ENCODE peak calls at places on chromosomes 6 and 20, in eight cellular contexts. One of them, this sample, is unnamed. For H3K27me3, the result is how much of the 10 kb centered on the place peaks cover.

GRCh38 chr20:843908-844307 is 10.4 kb downstream of the FAM110A start:
- DNase-seq in left ventricle myocardium inferior: no peak
- DNase-seq in ovary: no peak
- DNase-seq in astrocyte: no peak
- DNase-seq in colonic mucosa: peak
- DNase-seq in bronchial epithelial cell: peak
- DNase-seq in spleen: peak
- DNase-seq in left lung: no peak
- DNase-seq in this sample: no peak

GRCh38 chr20:30487947-30488926 is 769.2 kb upstream of the DEFB115 start:
- DNase-seq in colonic mucosa: no peak
- DNase-seq in left ventricle myocardium inferior: no peak
- DNase-seq in bronchial epithelial cell: no peak
- DNase-seq in astrocyte: no peak
- DNase-seq in left lung: no peak
- DNase-seq in spleen: peak
- DNase-seq in ovary: no peak
- DNase-seq in this sample: no peak

GRCh38 chr6:134080171-134080795 is 27.9 kb upstream of the SLC2A12 start:
- DNase-seq in left lung: no peak
- DNase-seq in ovary: no peak
- DNase-seq in spleen: no peak
- DNase-seq in astrocyte: peak
- DNase-seq in left ventricle myocardium inferior: no peak
- DNase-seq in colonic mucosa: no peak
- DNase-seq in bronchial epithelial cell: peak
- DNase-seq in this sample: peak

GRCh38 chr6:81749704-81750103 is 2.8 kb downstream of the TENT5A start:
- DNase-seq in ovary: no peak
- DNase-seq in spleen: no peak
- DNase-seq in left lung: no peak
- DNase-seq in left ventricle myocardium inferior: no peak
- DNase-seq in astrocyte: no peak
- DNase-seq in bronchial epithelial cell: no peak
- DNase-seq in colonic mucosa: no peak
- DNase-seq in this sample: no peak

GRCh38 chr20:45104786-45105185 is 3.9 kb upstream of the KCNS1 start:
- DNase-seq in left lung: no peak
- DNase-seq in colonic mucosa: no peak
- DNase-seq in left ventricle myocardium inferior: no peak
- DNase-seq in ovary: no peak
- DNase-seq in astrocyte: peak
- DNase-seq in bronchial epithelial cell: peak
- DNase-seq in spleen: no peak
- DNase-seq in this sample: peak

GRCh38 chr6:3885262-3886036 is 36.3 kb downstream of the FAM50B start:
- DNase-seq in astrocyte: no peak
- DNase-seq in colonic mucosa: no peak
- DNase-seq in left ventricle myocardium inferior: no peak
- DNase-seq in bronchial epithelial cell: no peak
- DNase-seq in left lung: no peak
- DNase-seq in ovary: no peak
- DNase-seq in spleen: no peak
- DNase-seq in this sample: no peak

GRCh38 chr6:53065266-53066058 is at the start of gene FBXO9:
- DNase-seq in left lung: peak
- DNase-seq in colonic mucosa: peak
- DNase-seq in spleen: peak
- DNase-seq in astrocyte: no peak
- DNase-seq in left ventricle myocardium inferior: peak
- DNase-seq in ovary: peak
- DNase-seq in bronchial epithelial cell: no peak
- DNase-seq in this sample: no peak

GRCh38 chr6:40962241-40962640 is 76.8 kb downstream of the UNC5CL start:
- DNase-seq in left lung: no peak
- DNase-seq in left ventricle myocardium inferior: no peak
- DNase-seq in astrocyte: peak
- DNase-seq in colonic mucosa: no peak
- DNase-seq in bronchial epithelial cell: peak
- DNase-seq in ovary: no peak
- DNase-seq in spleen: no peak
- DNase-seq in this sample: peak

GRCh38 chr20:90651-91050 is 3.2 kb downstream of the DEFB125 start:
- DNase-seq in left lung: no peak
- DNase-seq in astrocyte: no peak
- DNase-seq in ovary: no peak
- DNase-seq in colonic mucosa: no peak
- DNase-seq in left ventricle myocardium inferior: no peak
- DNase-seq in bronchial epithelial cell: peak
- DNase-seq in spleen: no peak
- DNase-seq in this sample: peak

GRCh38 chr20:19254086-19254821 is 41.8 kb downstream of the SLC24A3 start:
- DNase-seq in spleen: no peak
- DNase-seq in colonic mucosa: no peak
- DNase-seq in bronchial epithelial cell: peak
- DNase-seq in left lung: no peak
- DNase-seq in ovary: no peak
- DNase-seq in left ventricle myocardium inferior: no peak
- DNase-seq in astrocyte: no peak
- DNase-seq in this sample: no peak

GRCh38 chr6:71473908-71474307 is 185.3 kb downstream of the OGFRL1 start:
- DNase-seq in ovary: no peak
- DNase-seq in left ventricle myocardium inferior: peak
- DNase-seq in bronchial epithelial cell: peak
- DNase-seq in colonic mucosa: peak
- DNase-seq in left lung: peak
- DNase-seq in astrocyte: peak
- DNase-seq in spleen: no peak
- DNase-seq in this sample: peak

GRCh38 chr20:63178889-63179751 is 36.8 kb downstream of the YTHDF1 start:
- DNase-seq in left ventricle myocardium inferior: peak
- DNase-seq in ovary: no peak
- DNase-seq in spleen: peak
- DNase-seq in astrocyte: no peak
- DNase-seq in colonic mucosa: peak
- DNase-seq in bronchial epithelial cell: no peak
- DNase-seq in left lung: no peak
- DNase-seq in this sample: no peak

GRCh38 chr6:144064831-144065668 is 30.3 kb downstream of the SF3B5 start:
- DNase-seq in spleen: peak
- DNase-seq in colonic mucosa: peak
- DNase-seq in left ventricle myocardium inferior: no peak
- DNase-seq in ovary: no peak
- DNase-seq in left lung: no peak
- DNase-seq in astrocyte: no peak
- DNase-seq in bronchial epithelial cell: no peak
- DNase-seq in this sample: no peak

GRCh38 chr6:124958759-124959354 is 3.4 kb upstream of the RNF217 start:
- DNase-seq in bronchial epithelial cell: peak
- DNase-seq in left ventricle myocardium inferior: no peak
- DNase-seq in left lung: no peak
- DNase-seq in ovary: no peak
- DNase-seq in spleen: no peak
- DNase-seq in colonic mucosa: no peak
- DNase-seq in astrocyte: peak
- DNase-seq in this sample: no peak

GRCh38 chr20:36645998-36646397 is at the start of gene SLA2:
- DNase-seq in colonic mucosa: peak
- DNase-seq in ovary: no peak
- DNase-seq in spleen: peak
- DNase-seq in bronchial epithelial cell: no peak
- DNase-seq in astrocyte: no peak
- DNase-seq in left ventricle myocardium inferior: no peak
- DNase-seq in left lung: peak
- DNase-seq in this sample: no peak

GRCh38 chr20:50930139-50931047 is 844 bp downstream of the ADNP start:
- DNase-seq in colonic mucosa: peak
- DNase-seq in astrocyte: no peak
- DNase-seq in spleen: peak
- DNase-seq in bronchial epithelial cell: no peak
- DNase-seq in left ventricle myocardium inferior: no peak
- DNase-seq in left lung: peak
- DNase-seq in ovary: peak
- DNase-seq in this sample: no peak

GRCh38 chr20:20594171-20594530 is 118.3 kb downstream of the RALGAPA2 start:
- DNase-seq in colonic mucosa: no peak
- DNase-seq in astrocyte: peak
- DNase-seq in ovary: no peak
- DNase-seq in spleen: no peak
- DNase-seq in bronchial epithelial cell: peak
- DNase-seq in left ventricle myocardium inferior: no peak
- DNase-seq in left lung: no peak
- DNase-seq in this sample: no peak

GRCh38 chr20:20593447-20594170 is 118.8 kb downstream of the RALGAPA2 start:
- DNase-seq in bronchial epithelial cell: peak
- DNase-seq in colonic mucosa: no peak
- DNase-seq in left ventricle myocardium inferior: no peak
- DNase-seq in spleen: no peak
- DNase-seq in left lung: peak
- DNase-seq in astrocyte: peak
- DNase-seq in ovary: peak
- DNase-seq in this sample: no peak
- TF ChIP-seq CTCF in bronchial epithelial cell: peak
- TF ChIP-seq CTCF in colonic mucosa: no peak
- TF ChIP-seq CTCF in left ventricle myocardium inferior: peak
- TF ChIP-seq CTCF in spleen: no peak
- TF ChIP-seq CTCF in left lung: peak
- TF ChIP-seq CTCF in astrocyte: peak
- TF ChIP-seq CTCF in ovary: peak
- TF ChIP-seq CTCF in this sample: peak

GRCh38 chr20:17869295-17869994 is 99.1 kb downstream of the SNX5 start:
- DNase-seq in left lung: no peak
- DNase-seq in left ventricle myocardium inferior: no peak
- DNase-seq in ovary: no peak
- DNase-seq in astrocyte: no peak
- DNase-seq in spleen: peak
- DNase-seq in colonic mucosa: no peak
- DNase-seq in bronchial epithelial cell: no peak
- DNase-seq in this sample: no peak
- H3K4me3 ChIP-seq in left lung: no peak
- H3K4me3 ChIP-seq in left ventricle myocardium inferior: peak
- H3K4me3 ChIP-seq in ovary: no peak
- H3K4me3 ChIP-seq in astrocyte: no peak
- H3K4me3 ChIP-seq in spleen: no peak
- H3K4me3 ChIP-seq in colonic mucosa: no peak
- H3K4me3 ChIP-seq in bronchial epithelial cell: no peak
- H3K4me3 ChIP-seq in this sample: no peak

DNA sequence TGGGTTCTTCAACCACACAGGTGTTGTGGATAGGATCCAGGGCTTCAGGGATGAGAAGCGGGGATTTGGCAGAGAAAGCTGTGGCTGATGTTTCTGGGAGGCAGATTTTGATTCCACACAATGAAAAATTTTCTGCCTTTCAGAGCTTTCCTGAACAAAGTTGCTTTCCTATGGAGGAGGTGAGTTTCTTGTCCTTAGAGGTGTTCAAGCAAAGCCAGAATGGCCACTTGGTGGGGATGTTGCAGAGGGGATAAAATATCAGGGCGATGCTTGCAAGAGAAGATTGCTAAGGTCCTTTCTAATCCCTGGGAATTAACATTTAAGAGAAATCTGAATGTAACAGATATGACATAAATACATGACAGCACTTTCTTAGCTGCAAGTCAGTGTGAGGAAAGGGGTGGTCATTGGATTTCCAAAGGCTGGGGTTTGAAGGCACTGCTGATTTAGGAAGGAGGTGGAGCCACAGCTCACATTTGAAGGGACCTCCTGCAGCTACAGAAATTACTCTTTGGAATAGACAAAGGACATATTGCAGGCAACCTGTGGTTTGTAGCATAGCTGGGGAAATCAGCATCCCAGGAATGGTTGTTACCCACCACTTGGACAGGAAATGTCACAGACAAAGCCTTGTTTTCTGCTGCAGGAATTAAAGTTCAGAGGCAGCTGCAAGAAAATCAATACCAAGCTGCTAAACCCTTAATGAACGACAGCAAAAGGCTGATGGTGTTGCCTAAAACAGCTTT is 271.1 kb upstream of the CHD6 start:
- DNase-seq in ovary: no peak
- DNase-seq in left ventricle myocardium inferior: no peak
- DNase-seq in spleen: no peak
- DNase-seq in bronchial epithelial cell: no peak
- DNase-seq in astrocyte: no peak
- DNase-seq in left lung: no peak
- DNase-seq in colonic mucosa: no peak
- DNase-seq in this sample: no peak
- H3K27me3 ChIP-seq in ovary: under half
- H3K27me3 ChIP-seq in left ventricle myocardium inferior: under half
- H3K27me3 ChIP-seq in spleen: under half
- H3K27me3 ChIP-seq in bronchial epithelial cell: under half
- H3K27me3 ChIP-seq in astrocyte: under half
- H3K27me3 ChIP-seq in left lung: under half
- H3K27me3 ChIP-seq in colonic mucosa: under half
- H3K27me3 ChIP-seq in this sample: under half

DNA sequence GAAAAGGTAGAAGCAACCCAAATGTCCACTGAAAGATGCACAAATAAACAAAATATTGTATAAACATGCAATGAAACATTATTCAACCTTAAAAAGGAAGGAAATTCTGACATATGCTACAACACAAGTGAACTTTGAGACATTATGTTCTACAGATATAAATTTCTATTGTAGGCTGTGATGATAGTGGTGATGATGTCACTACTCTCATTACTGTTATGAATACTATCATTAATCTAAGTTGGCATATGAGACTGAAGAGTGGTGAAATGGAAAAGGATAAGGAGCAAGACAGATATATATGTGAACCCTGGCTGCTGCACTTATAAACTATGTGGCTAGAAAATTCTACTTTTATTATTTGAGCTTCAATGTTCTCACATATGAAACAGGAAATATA is 360.2 kb downstream of the TFAP2A start:
- DNase-seq in ovary: no peak
- DNase-seq in left ventricle myocardium inferior: no peak
- DNase-seq in colonic mucosa: no peak
- DNase-seq in spleen: no peak
- DNase-seq in astrocyte: no peak
- DNase-seq in left lung: no peak
- DNase-seq in bronchial epithelial cell: no peak
- DNase-seq in this sample: no peak
- TF ChIP-seq CTCF in ovary: no peak
- TF ChIP-seq CTCF in left ventricle myocardium inferior: no peak
- TF ChIP-seq CTCF in colonic mucosa: no peak
- TF ChIP-seq CTCF in spleen: no peak
- TF ChIP-seq CTCF in astrocyte: no peak
- TF ChIP-seq CTCF in left lung: no peak
- TF ChIP-seq CTCF in bronchial epithelial cell: no peak
- TF ChIP-seq CTCF in this sample: no peak

This sample was measured in kidney epithelial cell.